ENCODE peak calls at places on chromosomes 12 and 14, in four cellular contexts. S is right cardiac atrium; P is CD4-positive, alpha-beta T cell; K is AG09319. V is an unnamed sample.
A peak's percentile ranks its signal among the peaks of the same experiment; 100 is the strongest.

GRCh38 chr12:67621112-67621511 is 27.4 kb upstream of the DYRK2 start:
- DNase-seq in S (no peak), K (no peak), P (no peak), V (no peak)

GRCh38 chr12:32947203-32947795 is 50.7 kb upstream of the PKP2 start:
- DNase-seq in P (no peak), K (no peak), S (no peak), V (peak; percentile 46)

GRCh38 chr12:26711569-26711968 is 121.4 kb downstream of the ITPR2 start:
- DNase-seq in P (no peak), K (no peak), S (no peak), V (no peak)

GRCh38 chr12:53223391-53224267 is 8.4 kb downstream of the RARG start:
- DNase-seq in P (no peak), K (no peak), S (peak; percentile 84), V (no peak)

GRCh38 chr12:24752763-24753462 is 196.0 kb downstream of the BCAT1 start:
- DNase-seq in S (no peak), P (no peak), K (no peak), V (no peak)

GRCh38 chr12:15856097-15856982 is 25.8 kb upstream of the STRAP start:
- DNase-seq in S (no peak), P (peak; percentile 39), K (peak; percentile 45), V (peak; percentile 72)

GRCh38 chr12:52004042-52004648 is 2.6 kb upstream of the TAMALIN start:
- DNase-seq in P (no peak), S (no peak), K (no peak), V (no peak)

GRCh38 chr14:104100171-104101085 is 14.9 kb downstream of the ASPG start:
- DNase-seq in P (no peak), S (peak; percentile 46), K (no peak), V (no peak)

GRCh38 chr12:89448951-89449371 is 75.6 kb downstream of the GALNT4 start:
- DNase-seq in P (no peak), S (no peak), K (no peak), V (no peak)

GRCh38 chr12:19299765-19300164 is 139.5 kb upstream of the AEBP2 start:
- DNase-seq in S (no peak), K (no peak), P (no peak), V (no peak)

GRCh38 chr14:100117647-100118376 is 41.6 kb downstream of the DEGS2 start:
- DNase-seq in P (no peak), K (no peak), S (peak; percentile 7), V (no peak)

GRCh38 chr14:105589161-105589925 is 63.0 kb downstream of the TMEM121 start:
- DNase-seq in K (no peak), S (no peak), P (no peak), V (no peak)

GRCh38 chr12:11746024-11746771 is 96.7 kb downstream of the ETV6 start:
- DNase-seq in K (no peak), S (no peak), P (no peak), V (peak; percentile 44)